ENCODE peak calls at places on chromosomes 12 and 14, in six cellular contexts. One of them, this sample, is unnamed.

GRCh38 chr12:122888232-122888752 is 7.6 kb downstream of the VPS37B start:
- DNase-seq in 8988T: no peak
- DNase-seq in H1: no peak
- DNase-seq in nephron progenitor cell: no peak
- DNase-seq in stimulated activated CD4-positive, alpha-beta T cell treated with anti-CD3 and anti-CD28 coated beads, Interleukin-1b, Interleukin-23, amount 100 ng/mL, for 1 hour: no peak
- DNase-seq in cardiac fibroblast: peak
- DNase-seq in this sample: no peak

GRCh38 chr14:69574954-69575295 is 254 bp upstream of the CCDC177 start:
- DNase-seq in 8988T: no peak
- DNase-seq in H1: no peak
- DNase-seq in nephron progenitor cell: no peak
- DNase-seq in stimulated activated CD4-positive, alpha-beta T cell treated with anti-CD3 and anti-CD28 coated beads, Interleukin-1b, Interleukin-23, amount 100 ng/mL, for 1 hour: no peak
- DNase-seq in cardiac fibroblast: no peak
- DNase-seq in this sample: no peak

GRCh38 chr12:65432606-65433005 is 154.1 kb downstream of the MSRB3 start:
- DNase-seq in 8988T: no peak
- DNase-seq in H1: no peak
- DNase-seq in nephron progenitor cell: no peak
- DNase-seq in stimulated activated CD4-positive, alpha-beta T cell treated with anti-CD3 and anti-CD28 coated beads, Interleukin-1b, Interleukin-23, amount 100 ng/mL, for 1 hour: no peak
- DNase-seq in cardiac fibroblast: no peak
- DNase-seq in this sample: no peak

GRCh38 chr14:104558231-104559042 is 21.1 kb upstream of the C14orf180 start:
- DNase-seq in 8988T: no peak
- DNase-seq in H1: no peak
- DNase-seq in nephron progenitor cell: no peak
- DNase-seq in stimulated activated CD4-positive, alpha-beta T cell treated with anti-CD3 and anti-CD28 coated beads, Interleukin-1b, Interleukin-23, amount 100 ng/mL, for 1 hour: no peak
- DNase-seq in cardiac fibroblast: no peak
- DNase-seq in this sample: no peak

GRCh38 chr14:101454229-101454628 is 107.1 kb upstream of the DIO3 start:
- DNase-seq in 8988T: peak
- DNase-seq in H1: no peak
- DNase-seq in nephron progenitor cell: no peak
- DNase-seq in stimulated activated CD4-positive, alpha-beta T cell treated with anti-CD3 and anti-CD28 coated beads, Interleukin-1b, Interleukin-23, amount 100 ng/mL, for 1 hour: no peak
- DNase-seq in cardiac fibroblast: no peak
- DNase-seq in this sample: no peak

GRCh38 chr14:96051642-96052540 is 12.7 kb downstream of the C14orf132 start:
- DNase-seq in 8988T: no peak
- DNase-seq in H1: no peak
- DNase-seq in nephron progenitor cell: no peak
- DNase-seq in stimulated activated CD4-positive, alpha-beta T cell treated with anti-CD3 and anti-CD28 coated beads, Interleukin-1b, Interleukin-23, amount 100 ng/mL, for 1 hour: no peak
- DNase-seq in cardiac fibroblast: no peak
- DNase-seq in this sample: peak

GRCh38 chr14:53783256-53783655 is 173.4 kb downstream of the BMP4 start:
- DNase-seq in 8988T: no peak
- DNase-seq in H1: no peak
- DNase-seq in nephron progenitor cell: no peak
- DNase-seq in stimulated activated CD4-positive, alpha-beta T cell treated with anti-CD3 and anti-CD28 coated beads, Interleukin-1b, Interleukin-23, amount 100 ng/mL, for 1 hour: no peak
- DNase-seq in cardiac fibroblast: no peak
- DNase-seq in this sample: no peak

GRCh38 chr12:111201036-111201435 is 167.9 kb downstream of the PHETA1 start:
- DNase-seq in 8988T: no peak
- DNase-seq in H1: peak
- DNase-seq in nephron progenitor cell: peak
- DNase-seq in stimulated activated CD4-positive, alpha-beta T cell treated with anti-CD3 and anti-CD28 coated beads, Interleukin-1b, Interleukin-23, amount 100 ng/mL, for 1 hour: no peak
- DNase-seq in cardiac fibroblast: no peak
- DNase-seq in this sample: no peak

GRCh38 chr12:11672833-11673232 is 23.4 kb downstream of the ETV6 start:
- DNase-seq in 8988T: no peak
- DNase-seq in H1: no peak
- DNase-seq in nephron progenitor cell: no peak
- DNase-seq in stimulated activated CD4-positive, alpha-beta T cell treated with anti-CD3 and anti-CD28 coated beads, Interleukin-1b, Interleukin-23, amount 100 ng/mL, for 1 hour: no peak
- DNase-seq in cardiac fibroblast: peak
- DNase-seq in this sample: no peak

GRCh38 chr12:46374286-46374685 is 1.7 kb upstream of the SLC38A2 start:
- DNase-seq in 8988T: no peak
- DNase-seq in H1: no peak
- DNase-seq in nephron progenitor cell: no peak
- DNase-seq in stimulated activated CD4-positive, alpha-beta T cell treated with anti-CD3 and anti-CD28 coated beads, Interleukin-1b, Interleukin-23, amount 100 ng/mL, for 1 hour: no peak
- DNase-seq in cardiac fibroblast: no peak
- DNase-seq in this sample: no peak

GRCh38 chr12:109554761-109555160 is 18.5 kb downstream of the MMAB start:
- DNase-seq in 8988T: no peak
- DNase-seq in H1: no peak
- DNase-seq in nephron progenitor cell: no peak
- DNase-seq in stimulated activated CD4-positive, alpha-beta T cell treated with anti-CD3 and anti-CD28 coated beads, Interleukin-1b, Interleukin-23, amount 100 ng/mL, for 1 hour: no peak
- DNase-seq in cardiac fibroblast: no peak
- DNase-seq in this sample: no peak

GRCh38 chr14:75132374-75133086 is 5.7 kb upstream of the NEK9 start:
- DNase-seq in 8988T: no peak
- DNase-seq in H1: no peak
- DNase-seq in nephron progenitor cell: peak
- DNase-seq in stimulated activated CD4-positive, alpha-beta T cell treated with anti-CD3 and anti-CD28 coated beads, Interleukin-1b, Interleukin-23, amount 100 ng/mL, for 1 hour: no peak
- DNase-seq in cardiac fibroblast: peak
- DNase-seq in this sample: no peak

GRCh38 chr12:90978117-90978770 is 23.3 kb upstream of the CCER1 start:
- DNase-seq in 8988T: no peak
- DNase-seq in H1: no peak
- DNase-seq in nephron progenitor cell: no peak
- DNase-seq in stimulated activated CD4-positive, alpha-beta T cell treated with anti-CD3 and anti-CD28 coated beads, Interleukin-1b, Interleukin-23, amount 100 ng/mL, for 1 hour: no peak
- DNase-seq in cardiac fibroblast: peak
- DNase-seq in this sample: no peak

GRCh38 chr12:41288188-41288811 is 100.2 kb downstream of the PDZRN4 start:
- DNase-seq in 8988T: no peak
- DNase-seq in H1: no peak
- DNase-seq in nephron progenitor cell: no peak
- DNase-seq in stimulated activated CD4-positive, alpha-beta T cell treated with anti-CD3 and anti-CD28 coated beads, Interleukin-1b, Interleukin-23, amount 100 ng/mL, for 1 hour: no peak
- DNase-seq in cardiac fibroblast: no peak
- DNase-seq in this sample: no peak

GRCh38 chr12:96711364-96711763 is 195.7 kb upstream of the NEDD1 start:
- DNase-seq in 8988T: no peak
- DNase-seq in H1: no peak
- DNase-seq in nephron progenitor cell: no peak
- DNase-seq in stimulated activated CD4-positive, alpha-beta T cell treated with anti-CD3 and anti-CD28 coated beads, Interleukin-1b, Interleukin-23, amount 100 ng/mL, for 1 hour: no peak
- DNase-seq in cardiac fibroblast: no peak
- DNase-seq in this sample: no peak

GRCh38 chr14:96559571-96559970 is 57.4 kb downstream of the PAPOLA start:
- DNase-seq in 8988T: no peak
- DNase-seq in H1: no peak
- DNase-seq in nephron progenitor cell: no peak
- DNase-seq in stimulated activated CD4-positive, alpha-beta T cell treated with anti-CD3 and anti-CD28 coated beads, Interleukin-1b, Interleukin-23, amount 100 ng/mL, for 1 hour: no peak
- DNase-seq in cardiac fibroblast: peak
- DNase-seq in this sample: no peak

GRCh38 chr14:103022669-103023044 is 34.7 kb downstream of the CDC42BPB start:
- DNase-seq in 8988T: no peak
- DNase-seq in H1: no peak
- DNase-seq in nephron progenitor cell: no peak
- DNase-seq in stimulated activated CD4-positive, alpha-beta T cell treated with anti-CD3 and anti-CD28 coated beads, Interleukin-1b, Interleukin-23, amount 100 ng/mL, for 1 hour: no peak
- DNase-seq in cardiac fibroblast: no peak
- DNase-seq in this sample: no peak

GRCh38 chr12:47270782-47271664 is 191.3 kb upstream of the AMIGO2 start:
- DNase-seq in 8988T: no peak
- DNase-seq in H1: no peak
- DNase-seq in nephron progenitor cell: no peak
- DNase-seq in stimulated activated CD4-positive, alpha-beta T cell treated with anti-CD3 and anti-CD28 coated beads, Interleukin-1b, Interleukin-23, amount 100 ng/mL, for 1 hour: no peak
- DNase-seq in cardiac fibroblast: peak
- DNase-seq in this sample: no peak

GRCh38 chr12:124620606-124621295 is 53.3 kb upstream of the NCOR2 start:
- DNase-seq in 8988T: no peak
- DNase-seq in H1: no peak
- DNase-seq in nephron progenitor cell: no peak
- DNase-seq in stimulated activated CD4-positive, alpha-beta T cell treated with anti-CD3 and anti-CD28 coated beads, Interleukin-1b, Interleukin-23, amount 100 ng/mL, for 1 hour: no peak
- DNase-seq in cardiac fibroblast: peak
- DNase-seq in this sample: no peak

GRCh38 chr14:68788275-68789001 is 4.4 kb downstream of the ZFP36L1 start:
- DNase-seq in 8988T: no peak
- DNase-seq in H1: no peak
- DNase-seq in nephron progenitor cell: no peak
- DNase-seq in stimulated activated CD4-positive, alpha-beta T cell treated with anti-CD3 and anti-CD28 coated beads, Interleukin-1b, Interleukin-23, amount 100 ng/mL, for 1 hour: no peak
- DNase-seq in cardiac fibroblast: peak
- DNase-seq in this sample: no peak

GRCh38 chr14:105943973-105944602 is 417.7 kb downstream of the TMEM121 start:
- DNase-seq in 8988T: no peak
- DNase-seq in H1: no peak
- DNase-seq in nephron progenitor cell: no peak
- DNase-seq in stimulated activated CD4-positive, alpha-beta T cell treated with anti-CD3 and anti-CD28 coated beads, Interleukin-1b, Interleukin-23, amount 100 ng/mL, for 1 hour: no peak
- DNase-seq in cardiac fibroblast: no peak
- DNase-seq in this sample: no peak

GRCh38 chr12:121095544-121096198 is 37.0 kb upstream of the P2RX7 start:
- DNase-seq in 8988T: peak
- DNase-seq in H1: no peak
- DNase-seq in nephron progenitor cell: peak
- DNase-seq in stimulated activated CD4-positive, alpha-beta T cell treated with anti-CD3 and anti-CD28 coated beads, Interleukin-1b, Interleukin-23, amount 100 ng/mL, for 1 hour: peak
- DNase-seq in cardiac fibroblast: peak
- DNase-seq in this sample: no peak

GRCh38 chr12:41980390-41980789 is 164.3 kb downstream of the GXYLT1 start:
- DNase-seq in 8988T: no peak
- DNase-seq in H1: no peak
- DNase-seq in nephron progenitor cell: no peak
- DNase-seq in stimulated activated CD4-positive, alpha-beta T cell treated with anti-CD3 and anti-CD28 coated beads, Interleukin-1b, Interleukin-23, amount 100 ng/mL, for 1 hour: no peak
- DNase-seq in cardiac fibroblast: no peak
- DNase-seq in this sample: no peak

GRCh38 chr14:63470877-63471565 is 72.2 kb downstream of the PPP2R5E start:
- DNase-seq in 8988T: no peak
- DNase-seq in H1: no peak
- DNase-seq in nephron progenitor cell: no peak
- DNase-seq in stimulated activated CD4-positive, alpha-beta T cell treated with anti-CD3 and anti-CD28 coated beads, Interleukin-1b, Interleukin-23, amount 100 ng/mL, for 1 hour: no peak
- DNase-seq in cardiac fibroblast: peak
- DNase-seq in this sample: no peak

GRCh38 chr12:65960820-65961691 is 136.8 kb downstream of the HMGA2 start:
- DNase-seq in 8988T: no peak
- DNase-seq in H1: no peak
- DNase-seq in nephron progenitor cell: peak
- DNase-seq in stimulated activated CD4-positive, alpha-beta T cell treated with anti-CD3 and anti-CD28 coated beads, Interleukin-1b, Interleukin-23, amount 100 ng/mL, for 1 hour: no peak
- DNase-seq in cardiac fibroblast: no peak
- DNase-seq in this sample: no peak

GRCh38 chr14:74954232-74954946 is 1.0 kb downstream of the PGF start:
- DNase-seq in 8988T: no peak
- DNase-seq in H1: no peak
- DNase-seq in nephron progenitor cell: peak
- DNase-seq in stimulated activated CD4-positive, alpha-beta T cell treated with anti-CD3 and anti-CD28 coated beads, Interleukin-1b, Interleukin-23, amount 100 ng/mL, for 1 hour: no peak
- DNase-seq in cardiac fibroblast: no peak
- DNase-seq in this sample: no peak

GRCh38 chr12:10395390-10395998 is 5.7 kb upstream of the KLRK1 start:
- DNase-seq in 8988T: no peak
- DNase-seq in H1: no peak
- DNase-seq in nephron progenitor cell: no peak
- DNase-seq in stimulated activated CD4-positive, alpha-beta T cell treated with anti-CD3 and anti-CD28 coated beads, Interleukin-1b, Interleukin-23, amount 100 ng/mL, for 1 hour: no peak
- DNase-seq in cardiac fibroblast: peak
- DNase-seq in this sample: no peak

GRCh38 chr12:126930234-126930633 is 1336.7 kb upstream of the TMEM132C start:
- DNase-seq in 8988T: no peak
- DNase-seq in H1: no peak
- DNase-seq in nephron progenitor cell: no peak
- DNase-seq in stimulated activated CD4-positive, alpha-beta T cell treated with anti-CD3 and anti-CD28 coated beads, Interleukin-1b, Interleukin-23, amount 100 ng/mL, for 1 hour: no peak
- DNase-seq in cardiac fibroblast: no peak
- DNase-seq in this sample: no peak

GRCh38 chr12:109741286-109741969 is 27.8 kb downstream of the FAM222A start:
- DNase-seq in 8988T: no peak
- DNase-seq in H1: no peak
- DNase-seq in nephron progenitor cell: peak
- DNase-seq in stimulated activated CD4-positive, alpha-beta T cell treated with anti-CD3 and anti-CD28 coated beads, Interleukin-1b, Interleukin-23, amount 100 ng/mL, for 1 hour: no peak
- DNase-seq in cardiac fibroblast: no peak
- DNase-seq in this sample: no peak

GRCh38 chr12:132153501-132154340 is 9.5 kb downstream of the NOC4L start:
- DNase-seq in 8988T: peak
- DNase-seq in H1: peak
- DNase-seq in nephron progenitor cell: peak
- DNase-seq in stimulated activated CD4-positive, alpha-beta T cell treated with anti-CD3 and anti-CD28 coated beads, Interleukin-1b, Interleukin-23, amount 100 ng/mL, for 1 hour: peak
- DNase-seq in cardiac fibroblast: peak
- DNase-seq in this sample: peak

GRCh38 chr12:96431067-96431466 is 30.8 kb upstream of the CDK17 start:
- DNase-seq in 8988T: no peak
- DNase-seq in H1: no peak
- DNase-seq in nephron progenitor cell: no peak
- DNase-seq in stimulated activated CD4-positive, alpha-beta T cell treated with anti-CD3 and anti-CD28 coated beads, Interleukin-1b, Interleukin-23, amount 100 ng/mL, for 1 hour: no peak
- DNase-seq in cardiac fibroblast: no peak
- DNase-seq in this sample: no peak

GRCh38 chr14:50003213-50004021 is 110.5 kb downstream of the ARF6 start:
- DNase-seq in 8988T: peak
- DNase-seq in H1: no peak
- DNase-seq in nephron progenitor cell: peak
- DNase-seq in stimulated activated CD4-positive, alpha-beta T cell treated with anti-CD3 and anti-CD28 coated beads, Interleukin-1b, Interleukin-23, amount 100 ng/mL, for 1 hour: peak
- DNase-seq in cardiac fibroblast: peak
- DNase-seq in this sample: no peak

GRCh38 chr12:96228566-96229248 is 34.5 kb downstream of the ELK3 start:
- DNase-seq in 8988T: no peak
- DNase-seq in H1: no peak
- DNase-seq in nephron progenitor cell: no peak
- DNase-seq in stimulated activated CD4-positive, alpha-beta T cell treated with anti-CD3 and anti-CD28 coated beads, Interleukin-1b, Interleukin-23, amount 100 ng/mL, for 1 hour: no peak
- DNase-seq in cardiac fibroblast: no peak
- DNase-seq in this sample: no peak

GRCh38 chr12:976644-977043 is 14.4 kb upstream of the ERC1 start:
- DNase-seq in 8988T: no peak
- DNase-seq in H1: no peak
- DNase-seq in nephron progenitor cell: no peak
- DNase-seq in stimulated activated CD4-positive, alpha-beta T cell treated with anti-CD3 and anti-CD28 coated beads, Interleukin-1b, Interleukin-23, amount 100 ng/mL, for 1 hour: no peak
- DNase-seq in cardiac fibroblast: no peak
- DNase-seq in this sample: no peak